ENCODE peak calls at places on chromosomes 11 and 22, in seven cellular contexts. One of them, this sample, is unnamed.

GRCh38 chr11:14101388-14101787 is 138.9 kb downstream of the SPON1 start:
- DNase-seq in Jurkat, Clone E6-1: no peak
- DNase-seq in HEK293T: no peak
- DNase-seq in lung microvascular endothelial cell: no peak
- DNase-seq in colonic mucosa: no peak
- DNase-seq in GM12891: no peak
- DNase-seq in esophagus squamous epithelium: no peak
- DNase-seq in this sample: no peak

GRCh38 chr11:48081151-48082010 is 101.0 kb downstream of the PTPRJ start:
- DNase-seq in Jurkat, Clone E6-1: no peak
- DNase-seq in HEK293T: no peak
- DNase-seq in lung microvascular endothelial cell: peak
- DNase-seq in colonic mucosa: no peak
- DNase-seq in GM12891: no peak
- DNase-seq in esophagus squamous epithelium: no peak
- DNase-seq in this sample: no peak

GRCh38 chr11:119874660-119875238 is 145.7 kb upstream of the NECTIN1 start:
- DNase-seq in Jurkat, Clone E6-1: no peak
- DNase-seq in HEK293T: no peak
- DNase-seq in lung microvascular endothelial cell: no peak
- DNase-seq in colonic mucosa: no peak
- DNase-seq in GM12891: no peak
- DNase-seq in esophagus squamous epithelium: no peak
- DNase-seq in this sample: no peak

GRCh38 chr22:47059076-47059475 is 296.6 kb downstream of the TBC1D22A start:
- DNase-seq in Jurkat, Clone E6-1: no peak
- DNase-seq in HEK293T: no peak
- DNase-seq in lung microvascular endothelial cell: no peak
- DNase-seq in colonic mucosa: no peak
- DNase-seq in GM12891: peak
- DNase-seq in esophagus squamous epithelium: no peak
- DNase-seq in this sample: no peak

GRCh38 chr11:2868604-2869526 is 16.7 kb downstream of the CDKN1C start:
- DNase-seq in Jurkat, Clone E6-1: no peak
- DNase-seq in HEK293T: no peak
- DNase-seq in lung microvascular endothelial cell: no peak
- DNase-seq in colonic mucosa: no peak
- DNase-seq in GM12891: no peak
- DNase-seq in esophagus squamous epithelium: no peak
- DNase-seq in this sample: peak

GRCh38 chr22:35367331-35367886 is 13.5 kb upstream of the HMOX1 start:
- DNase-seq in Jurkat, Clone E6-1: no peak
- DNase-seq in HEK293T: no peak
- DNase-seq in lung microvascular endothelial cell: no peak
- DNase-seq in colonic mucosa: peak
- DNase-seq in GM12891: no peak
- DNase-seq in esophagus squamous epithelium: no peak
- DNase-seq in this sample: no peak

GRCh38 chr22:41001722-41002122 is 50.5 kb downstream of the RBX1 start:
- DNase-seq in Jurkat, Clone E6-1: no peak
- DNase-seq in HEK293T: no peak
- DNase-seq in lung microvascular endothelial cell: no peak
- DNase-seq in colonic mucosa: no peak
- DNase-seq in GM12891: no peak
- DNase-seq in esophagus squamous epithelium: no peak
- DNase-seq in this sample: no peak

GRCh38 chr11:118056806-118057205 is 20.1 kb upstream of the TMPRSS4 start:
- DNase-seq in Jurkat, Clone E6-1: no peak
- DNase-seq in HEK293T: no peak
- DNase-seq in lung microvascular endothelial cell: no peak
- DNase-seq in colonic mucosa: no peak
- DNase-seq in GM12891: no peak
- DNase-seq in esophagus squamous epithelium: no peak
- DNase-seq in this sample: no peak

GRCh38 chr11:124743050-124743449 is 3.3 kb downstream of the NRGN start:
- DNase-seq in Jurkat, Clone E6-1: no peak
- DNase-seq in HEK293T: no peak
- DNase-seq in lung microvascular endothelial cell: no peak
- DNase-seq in colonic mucosa: no peak
- DNase-seq in GM12891: no peak
- DNase-seq in esophagus squamous epithelium: no peak
- DNase-seq in this sample: no peak

GRCh38 chr11:133107753-133108152 is 424.5 kb downstream of the OPCML start:
- DNase-seq in Jurkat, Clone E6-1: no peak
- DNase-seq in HEK293T: no peak
- DNase-seq in lung microvascular endothelial cell: no peak
- DNase-seq in colonic mucosa: no peak
- DNase-seq in GM12891: no peak
- DNase-seq in esophagus squamous epithelium: no peak
- DNase-seq in this sample: no peak

GRCh38 chr22:30628491-30628890 is 7.1 kb upstream of the SLC35E4 start:
- DNase-seq in Jurkat, Clone E6-1: no peak
- DNase-seq in HEK293T: no peak
- DNase-seq in lung microvascular endothelial cell: no peak
- DNase-seq in colonic mucosa: no peak
- DNase-seq in GM12891: no peak
- DNase-seq in esophagus squamous epithelium: no peak
- DNase-seq in this sample: no peak

GRCh38 chr22:50628543-50629134 is 687 bp upstream of the ARSA start:
- DNase-seq in Jurkat, Clone E6-1: peak
- DNase-seq in HEK293T: no peak
- DNase-seq in lung microvascular endothelial cell: no peak
- DNase-seq in colonic mucosa: peak
- DNase-seq in GM12891: no peak
- DNase-seq in esophagus squamous epithelium: no peak
- DNase-seq in this sample: no peak

GRCh38 chr11:124829986-124830385 is 29.8 kb upstream of the MSANTD2 start:
- DNase-seq in Jurkat, Clone E6-1: no peak
- DNase-seq in HEK293T: no peak
- DNase-seq in lung microvascular endothelial cell: no peak
- DNase-seq in colonic mucosa: no peak
- DNase-seq in GM12891: no peak
- DNase-seq in esophagus squamous epithelium: no peak
- DNase-seq in this sample: no peak

GRCh38 chr11:94544582-94544831 is 786 bp downstream of the FUT4 start:
- DNase-seq in Jurkat, Clone E6-1: no peak
- DNase-seq in HEK293T: no peak
- DNase-seq in lung microvascular endothelial cell: no peak
- DNase-seq in colonic mucosa: no peak
- DNase-seq in GM12891: no peak
- DNase-seq in esophagus squamous epithelium: no peak
- DNase-seq in this sample: no peak

GRCh38 chr22:48492371-48493320 is 1335.0 kb downstream of the BRD1 start:
- DNase-seq in Jurkat, Clone E6-1: peak
- DNase-seq in HEK293T: peak
- DNase-seq in lung microvascular endothelial cell: peak
- DNase-seq in colonic mucosa: peak
- DNase-seq in GM12891: peak
- DNase-seq in esophagus squamous epithelium: no peak
- DNase-seq in this sample: peak

GRCh38 chr22:35596821-35597220 is 20.3 kb downstream of the MB start:
- DNase-seq in Jurkat, Clone E6-1: no peak
- DNase-seq in HEK293T: no peak
- DNase-seq in lung microvascular endothelial cell: no peak
- DNase-seq in colonic mucosa: no peak
- DNase-seq in GM12891: no peak
- DNase-seq in esophagus squamous epithelium: no peak
- DNase-seq in this sample: no peak

GRCh38 chr11:12248330-12248729 is 129.0 kb upstream of the PARVA start:
- DNase-seq in Jurkat, Clone E6-1: no peak
- DNase-seq in HEK293T: no peak
- DNase-seq in lung microvascular endothelial cell: peak
- DNase-seq in colonic mucosa: peak
- DNase-seq in GM12891: no peak
- DNase-seq in esophagus squamous epithelium: no peak
- DNase-seq in this sample: no peak